ENCODE peak calls at places on chromosomes 4 and X, in four cellular contexts. V is CD8-positive, alpha-beta T cell; C is activated CD8-positive, alpha-beta T cell treated with anti-CD3 and anti-CD28 coated beads for 36 hours; Q is GM20000. T is an unnamed sample.

GRCh38 chrX:77572322-77572721 is 125.1 kb downstream of the FGF16 start:
- DNase-seq in V (no peak), C (no peak), Q (no peak), T (no peak)

GRCh38 chrX:129654652-129655546 is at the start of gene APLN:
- DNase-seq in V (no peak), C (peak; percentile 16), Q (peak; percentile 33), T (no peak)

GRCh38 chrX:108415891-108416290 is 22.3 kb downstream of the COL4A6 start:
- DNase-seq in V (no peak), C (no peak), Q (no peak), T (no peak)

GRCh38 chr4:124322234-124322831 is 390.2 kb downstream of the ANKRD50 start:
- DNase-seq in V (no peak), C (no peak), Q (peak; percentile 18), T (no peak)

GRCh38 chr4:145154573-145154972 is 25.8 kb downstream of the OTUD4 start:
- DNase-seq in V (no peak), C (peak; percentile 11), Q (peak; percentile 12), T (peak; percentile 30)

GRCh38 chrX:140502491-140503229 is 2.2 kb downstream of the SOX3 start:
- DNase-seq in V (no peak), C (no peak), Q (no peak), T (no peak)

GRCh38 chrX:154123241-154124219 is 20.5 kb upstream of the OPN1LW start:
- DNase-seq in V (no peak), C (peak; percentile 37), Q (peak; percentile 34), T (no peak)

GRCh38 chr4:54067163-54067562 is 2.8 kb upstream of the CHIC2 start:
- DNase-seq in V (no peak), C (no peak), Q (no peak), T (no peak)

GRCh38 chr4:173735055-173735454 is 205.0 kb upstream of the HAND2 start:
- DNase-seq in V (no peak), C (no peak), Q (no peak), T (no peak)

GRCh38 chrX:25144043-25144940 is 128.5 kb upstream of the ARX start:
- DNase-seq in V (peak; percentile 8), C (peak; percentile 45), Q (peak; percentile 8), T (peak; percentile 17)
- TF ChIP-seq CTCF in V (peak; percentile 51), C (peak; percentile 72), Q (no peak), T (peak; percentile 78)

GRCh38 chr4:8276358-8277240 is 7.0 kb downstream of the HTRA3 start:
- DNase-seq in V (no peak), C (no peak), Q (no peak), T (no peak)

GRCh38 chr4:8274066-8274652 is 4.6 kb downstream of the HTRA3 start:
- DNase-seq in V (no peak), C (no peak), Q (no peak), T (no peak)

GRCh38 chr4:8273450-8273849 is 3.9 kb downstream of the HTRA3 start:
- DNase-seq in V (no peak), C (no peak), Q (no peak), T (no peak)

GRCh38 chr4:8275511-8275910 is 6.0 kb downstream of the HTRA3 start:
- DNase-seq in V (no peak), C (no peak), Q (no peak), T (no peak)

DNA sequence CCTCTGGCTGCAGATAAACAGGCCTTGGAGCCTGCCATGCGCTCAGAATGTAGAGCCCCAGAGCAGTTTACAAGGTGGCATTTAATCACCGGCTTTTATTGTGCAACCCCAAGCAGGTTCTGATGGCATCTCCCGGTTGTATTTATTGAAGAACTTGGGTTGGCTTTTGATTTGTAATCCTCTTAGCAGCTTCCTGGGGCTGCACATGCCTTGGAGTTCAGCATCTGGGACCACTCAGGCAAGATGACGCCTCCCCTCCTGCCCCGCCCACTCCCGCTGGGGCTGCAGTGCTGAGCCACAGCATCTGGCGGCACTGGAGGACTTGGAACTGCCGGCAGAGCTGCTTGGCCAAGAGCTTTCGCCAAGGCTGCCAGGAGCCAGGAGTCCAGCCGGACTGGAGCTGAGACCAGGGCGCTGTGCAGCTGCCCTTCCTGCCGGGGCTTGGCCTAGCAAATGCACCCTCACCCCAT is 5.3 kb downstream of the HTRA3 start:
- DNase-seq in V (no peak), C (no peak), Q (no peak), T (no peak)
- TF ChIP-seq CTCF in V (no peak), C (no peak), Q (no peak), T (no peak)

GRCh38 chr4:85829276-85830051 is 354.5 kb downstream of the ARHGAP24 start:
- DNase-seq in V (no peak), C (no peak), Q (no peak), T (no peak)

GRCh38 chr4:85828295-85828910 is 353.5 kb downstream of the ARHGAP24 start:
- DNase-seq in V (no peak), C (no peak), Q (no peak), T (no peak)

GRCh38 chr4:85824166-85824945 is 349.4 kb downstream of the ARHGAP24 start:
- DNase-seq in V (no peak), C (no peak), Q (no peak), T (no peak)

GRCh38 chr4:85823295-85823694 is 348.3 kb downstream of the ARHGAP24 start:
- DNase-seq in V (no peak), C (no peak), Q (no peak), T (no peak)

DNA sequence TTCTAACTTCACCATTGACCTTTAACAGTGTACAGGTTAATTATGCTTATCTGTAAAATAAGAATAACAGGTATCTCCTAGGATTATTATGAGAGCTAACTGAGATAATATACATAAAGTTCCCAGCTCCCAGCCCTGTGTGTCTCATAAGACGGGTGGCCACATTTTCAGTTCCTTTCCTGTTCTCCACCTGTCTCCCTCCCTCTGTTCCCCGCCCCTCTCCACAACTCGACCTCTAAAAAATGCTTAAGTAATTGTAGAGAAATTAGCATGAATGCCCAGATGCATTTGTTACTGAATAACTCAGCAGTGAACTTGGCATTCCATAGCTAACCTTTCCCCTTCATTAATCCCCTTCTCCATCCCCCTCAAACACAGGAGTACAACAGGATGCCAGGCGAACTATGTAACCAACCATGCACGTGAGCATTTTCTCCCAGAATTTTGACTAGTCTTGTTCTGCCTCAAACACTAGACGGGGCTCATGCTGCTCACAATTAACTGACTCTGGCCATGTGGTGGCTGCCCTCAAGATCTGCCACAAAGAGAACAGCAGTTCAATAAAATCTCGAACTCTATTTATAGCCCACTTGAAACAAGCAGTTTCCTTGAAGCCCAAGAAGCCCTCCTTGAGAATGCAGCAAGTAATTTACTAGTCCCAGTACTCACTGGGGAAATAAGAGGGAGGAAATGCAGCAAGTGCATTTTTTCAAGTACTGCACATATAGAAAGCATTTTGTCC is 351.2 kb downstream of the ARHGAP24 start:
- DNase-seq in V (no peak), C (no peak), Q (no peak), T (no peak)
- TF ChIP-seq CTCF in V (no peak), C (no peak), Q (no peak), T (no peak)

GRCh38 chr4:7941111-7942018 is 1.7 kb upstream of the AFAP1 start:
- DNase-seq in V (no peak), C (no peak), Q (no peak), T (no peak)
- TF ChIP-seq CTCF in V (no peak), C (no peak), Q (no peak), T (no peak)

GRCh38 chrX:155666741-155667140 is 54.0 kb upstream of the TMLHE start:
- DNase-seq in V (no peak), C (no peak), Q (no peak), T (no peak)

GRCh38 chrX:155662297-155662696 is 49.5 kb upstream of the TMLHE start:
- DNase-seq in V (no peak), C (no peak), Q (no peak), T (no peak)
- TF ChIP-seq CTCF in V (no peak), C (no peak), Q (no peak), T (no peak)

GRCh38 chr4:38993683-38994082 is 38.5 kb downstream of the TMEM156 start:
- DNase-seq in V (no peak), C (no peak), Q (no peak), T (no peak)
- TF ChIP-seq CTCF in V (no peak), C (peak; percentile 14), Q (no peak), T (no peak)

GRCh38 chr4:151766691-151767090 is 5.9 kb upstream of the GATB start:
- DNase-seq in V (no peak), C (peak; percentile 4), Q (no peak), T (no peak)
- TF ChIP-seq CTCF in V (no peak), C (no peak), Q (no peak), T (peak; percentile 24)

GRCh38 chr4:80276922-80277321 is 10.5 kb downstream of the FGF5 start:
- DNase-seq in V (no peak), C (no peak), Q (no peak), T (no peak)

DNA sequence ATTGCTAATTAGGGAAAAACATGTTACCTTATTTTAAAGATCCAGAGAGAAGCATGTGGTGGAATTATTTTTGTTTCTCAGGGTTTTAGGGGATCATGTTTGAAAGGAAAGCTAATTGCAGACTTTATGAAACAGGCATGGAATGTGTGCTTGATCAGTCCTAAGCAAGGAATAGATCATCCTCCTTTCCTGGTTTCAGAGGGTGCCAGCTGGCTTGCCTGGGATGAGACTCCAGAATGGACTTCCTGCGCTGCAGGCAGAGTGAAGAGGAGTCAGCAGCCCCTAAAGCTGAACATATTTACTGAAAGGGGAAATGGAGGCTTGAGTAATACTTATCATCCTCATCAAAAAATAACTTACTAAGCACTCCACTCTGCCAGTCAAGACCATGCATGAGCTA is 13.3 kb downstream of the FGF5 start:
- DNase-seq in V (no peak), C (no peak), Q (no peak), T (no peak)
- TF ChIP-seq CTCF in V (no peak), C (no peak), Q (no peak), T (no peak)

DNA sequence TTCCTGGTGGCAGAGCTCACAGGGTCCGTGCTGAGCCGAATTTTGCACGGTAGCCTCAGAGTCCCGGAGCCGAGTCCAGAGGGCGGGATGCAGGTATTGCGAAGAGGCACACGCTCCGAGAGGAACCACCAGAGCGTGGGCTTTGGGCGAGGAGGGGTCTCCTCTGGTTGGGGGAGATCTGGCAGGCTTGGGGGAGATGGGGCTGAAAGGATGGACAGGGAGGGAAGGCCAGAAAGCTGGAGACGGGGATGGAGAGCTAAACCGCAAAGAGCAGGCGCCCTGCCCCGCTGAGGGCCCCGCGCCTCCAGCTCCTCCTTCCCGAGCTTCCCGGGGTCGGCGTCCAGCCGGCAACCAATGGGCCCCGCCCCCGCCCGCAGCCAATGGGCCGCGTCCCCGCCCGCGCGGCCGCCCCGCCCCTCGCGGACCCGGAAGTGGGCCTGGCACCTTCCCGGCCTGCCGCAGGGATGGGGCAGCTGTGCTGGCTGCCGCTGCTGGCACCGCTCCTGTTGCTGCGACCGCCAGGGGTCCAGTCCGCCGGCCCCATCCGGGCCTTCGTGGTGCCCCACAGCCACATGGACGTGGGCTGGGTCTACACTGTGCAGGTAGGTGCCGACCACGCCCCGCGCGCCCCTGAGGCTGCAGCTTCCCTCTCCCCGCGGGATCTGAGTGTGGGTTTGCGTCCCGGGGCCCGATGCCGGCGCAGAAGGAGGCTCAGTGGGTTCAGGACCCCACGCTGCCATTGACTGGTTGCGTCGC is at the start of gene MAN2B2:
- DNase-seq in V (peak; percentile 80), C (peak; percentile 83), Q (peak; percentile 98), T (peak; percentile 98)
- TF ChIP-seq CTCF in V (no peak), C (no peak), Q (no peak), T (no peak)